ENCODE peak calls at places on chromosomes 2 and 18, in ten cellular contexts. Y is activated naive CD8-positive, alpha-beta T cell treated with anti-CD3 and anti-CD28 coated beads, Interleukin-2, amount 10 ng/mL, durations not matched to agents 7 days and 5 days; A is stimulated activated naive B cell treated with anti-CD40 and anti-IgM and Interleukin-4, amounts not matched to agents 10 μg/mL and 1 μg/mL and 100 μg/mL, for 72 hours; E is cardiac fibroblast; F is kidney tubule cell; D is iris pigment epithelial cell; O is amygdala; M is KBM-7; G is mucosa of gallbladder; H is fibroblast of pulmonary artery. T is an unnamed sample.

GRCh38 chr18:29853126-29853525 is 1189.4 kb downstream of the DSC3 start:
- DNase-seq in Y (no peak), A (no peak), E (peak), F (no peak), D (peak), O (no peak), M (no peak), G (no peak), H (peak), T (no peak)

GRCh38 chr18:34802938-34803337 is 92.8 kb downstream of the DTNA start:
- DNase-seq in Y (no peak), A (no peak), E (no peak), F (no peak), D (no peak), O (no peak), M (no peak), G (no peak), H (no peak), T (no peak)

GRCh38 chr2:210955591-210955990 is 399.2 kb downstream of the CPS1 start:
- DNase-seq in Y (no peak), A (no peak), E (peak), F (peak), D (peak), O (no peak), M (no peak), G (no peak), H (peak), T (no peak)

GRCh38 chr2:234324151-234324550 is 172.7 kb downstream of the ARL4C start:
- DNase-seq in Y (no peak), A (no peak), E (no peak), F (no peak), D (no peak), O (peak), M (no peak), G (no peak), H (no peak), T (no peak)

GRCh38 chr18:24678626-24679025 is 218.2 kb downstream of the HRH4 start:
- DNase-seq in Y (no peak), A (no peak), E (no peak), F (no peak), D (no peak), O (no peak), M (no peak), G (no peak), H (no peak), T (no peak)

GRCh38 chr2:67600946-67601345 is 203.8 kb downstream of the ETAA1 start:
- DNase-seq in Y (no peak), A (no peak), E (peak), F (peak), D (peak), O (no peak), M (no peak), G (no peak), H (peak), T (no peak)

GRCh38 chr2:134448650-134449049 is 194.8 kb downstream of the MGAT5 start:
- DNase-seq in Y (no peak), A (no peak), E (no peak), F (no peak), D (no peak), O (no peak), M (no peak), G (no peak), H (no peak), T (no peak)

GRCh38 chr18:59701272-59701671 is 4.0 kb upstream of the CCBE1 start:
- DNase-seq in Y (no peak), A (no peak), E (no peak), F (no peak), D (no peak), O (no peak), M (no peak), G (no peak), H (no peak), T (no peak)

GRCh38 chr2:194700726-194701125 is 956.3 kb upstream of the SLC39A10 start:
- DNase-seq in Y (no peak), A (no peak), E (no peak), F (no peak), D (no peak), O (no peak), M (no peak), G (no peak), H (no peak), T (no peak)

GRCh38 chr2:159938375-159938774 is 124.0 kb downstream of the PLA2R1 start:
- DNase-seq in Y (no peak), A (no peak), E (no peak), F (no peak), D (no peak), O (no peak), M (no peak), G (no peak), H (no peak), T (no peak)

GRCh38 chr2:176251928-176252327 is 17.3 kb upstream of the MTX2 start:
- DNase-seq in Y (no peak), A (no peak), E (no peak), F (no peak), D (peak), O (no peak), M (no peak), G (no peak), H (no peak), T (no peak)

GRCh38 chr2:217611626-217612127 is 391.1 kb downstream of the TNS1 start:
- DNase-seq in Y (no peak), A (no peak), E (no peak), F (no peak), D (no peak), O (no peak), M (no peak), G (no peak), H (no peak), T (no peak)

GRCh38 chr2:211512746-211513145 is 956.3 kb downstream of the CPS1 start:
- DNase-seq in Y (no peak), A (no peak), E (no peak), F (peak), D (no peak), O (no peak), M (no peak), G (no peak), H (no peak), T (no peak)

GRCh38 chr2:241200822-241201395 is 12.4 kb downstream of the ANO7 start:
- DNase-seq in Y (no peak), A (no peak), E (no peak), F (no peak), D (no peak), O (no peak), M (no peak), G (no peak), H (no peak), T (no peak)

GRCh38 chr2:34012728-34013302 is 413.7 kb upstream of the FAM98A start:
- DNase-seq in Y (peak), A (no peak), E (peak), F (peak), D (peak), O (peak), M (peak), G (peak), H (peak), T (peak)

GRCh38 chr2:27050996-27051901 is at the start of gene AGBL5:
- DNase-seq in Y (peak), A (peak), E (peak), F (peak), D (peak), O (peak), M (peak), G (peak), H (peak), T (peak)

GRCh38 chr2:215982465-215982875 is 30.9 kb downstream of the MREG start:
- DNase-seq in Y (no peak), A (no peak), E (peak), F (peak), D (peak), O (no peak), M (no peak), G (peak), H (no peak), T (no peak)

GRCh38 chr18:76208632-76209308 is 286.3 kb downstream of the ZNF516 start:
- DNase-seq in Y (no peak), A (no peak), E (no peak), F (peak), D (no peak), O (no peak), M (no peak), G (no peak), H (no peak), T (no peak)

GRCh38 chr2:203720922-203721672 is 14.7 kb downstream of the CD28 start:
- DNase-seq in Y (no peak), A (no peak), E (no peak), F (no peak), D (no peak), O (no peak), M (no peak), G (no peak), H (no peak), T (no peak)

GRCh38 chr2:136693966-136694365 is 71.4 kb upstream of the THSD7B start:
- DNase-seq in Y (no peak), A (no peak), E (no peak), F (no peak), D (no peak), O (no peak), M (no peak), G (no peak), H (no peak), T (no peak)

GRCh38 chr2:101718993-101719571 is 21.6 kb downstream of the MAP4K4 start:
- DNase-seq in Y (no peak), A (peak), E (no peak), F (peak), D (no peak), O (no peak), M (no peak), G (no peak), H (no peak), T (no peak)

GRCh38 chr2:85758361-85759256 is 4.8 kb downstream of the ATOH8 start:
- DNase-seq in Y (no peak), A (no peak), E (no peak), F (no peak), D (no peak), O (peak), M (no peak), G (no peak), H (no peak), T (no peak)

GRCh38 chr18:31557446-31557845 is 34.2 kb upstream of the TTR start:
- DNase-seq in Y (no peak), A (no peak), E (no peak), F (no peak), D (no peak), O (no peak), M (no peak), G (no peak), H (no peak), T (no peak)

GRCh38 chr2:75276093-75277055 is 77.1 kb upstream of the TACR1 start:
- DNase-seq in Y (no peak), A (no peak), E (peak), F (peak), D (peak), O (no peak), M (no peak), G (no peak), H (peak), T (no peak)

GRCh38 chr2:196278491-196278911 is 107.1 kb upstream of the STK17B start:
- DNase-seq in Y (no peak), A (no peak), E (peak), F (peak), D (peak), O (no peak), M (no peak), G (no peak), H (peak), T (no peak)

GRCh38 chr2:180359522-180360282 is 352.6 kb upstream of the CWC22 start:
- DNase-seq in Y (no peak), A (no peak), E (no peak), F (peak), D (no peak), O (no peak), M (peak), G (no peak), H (no peak), T (peak)

GRCh38 chr18:27378396-27379094 is 193.4 kb upstream of the CHST9 start:
- DNase-seq in Y (no peak), A (no peak), E (peak), F (peak), D (peak), O (no peak), M (no peak), G (peak), H (peak), T (no peak)

GRCh38 chr2:74690571-74690970 is 36.5 kb downstream of the SEMA4F start:
- DNase-seq in Y (no peak), A (peak), E (peak), F (peak), D (peak), O (no peak), M (peak), G (peak), H (peak), T (peak)

GRCh38 chr2:189225032-189225431 is 45.5 kb upstream of the COL5A2 start:
- DNase-seq in Y (no peak), A (no peak), E (no peak), F (no peak), D (no peak), O (no peak), M (no peak), G (no peak), H (no peak), T (no peak)

GRCh38 chr2:36356990-36357505 is 1.5 kb downstream of the CRIM1 start:
- DNase-seq in Y (no peak), A (peak), E (peak), F (peak), D (no peak), O (no peak), M (peak), G (no peak), H (no peak), T (peak)

GRCh38 chr18:75158465-75159237 is 50.3 kb downstream of the PTGR3 start:
- DNase-seq in Y (no peak), A (no peak), E (no peak), F (no peak), D (no peak), O (no peak), M (no peak), G (no peak), H (no peak), T (no peak)

GRCh38 chr2:152594022-152594712 is 123.1 kb downstream of the PRPF40A start:
- DNase-seq in Y (no peak), A (peak), E (no peak), F (no peak), D (no peak), O (no peak), M (peak), G (peak), H (no peak), T (peak)

GRCh38 chr2:190718652-190719526 is 70.0 kb downstream of the NAB1 start:
- DNase-seq in Y (no peak), A (peak), E (peak), F (peak), D (peak), O (no peak), M (no peak), G (peak), H (peak), T (no peak)

GRCh38 chr2:1516798-1517060 is 103.5 kb downstream of the TPO start:
- DNase-seq in Y (no peak), A (no peak), E (no peak), F (no peak), D (no peak), O (no peak), M (no peak), G (no peak), H (no peak), T (no peak)